ENCODE peak calls at places on chromosomes 13 and 19, in eight cellular contexts. C, G, H, Z, Q, O, M and P are unnamed samples.

GRCh38 chr19:5309438-5310204 is 31.0 kb downstream of the PTPRS start:
- DNase-seq in C (no peak), G (no peak), H (no peak), Z (no peak), Q (no peak), O (no peak), M (no peak), P (no peak)

GRCh38 chr19:6639439-6639838 is 30.5 kb downstream of the TNFSF14 start:
- DNase-seq in C (peak; percentile 8), G (no peak), H (no peak), Z (peak; percentile 78), Q (peak; percentile 47), O (no peak), M (no peak), P (no peak)

GRCh38 chr13:28753208-28753892 is 34.6 kb upstream of the SLC46A3 start:
- DNase-seq in C (peak; percentile 84), G (no peak), H (peak; percentile 96), Z (peak; percentile 93), Q (no peak), O (no peak), M (peak; percentile 61), P (no peak)

GRCh38 chr13:20399515-20399914 is 126.1 kb downstream of the CRYL1 start:
- DNase-seq in C (no peak), G (no peak), H (no peak), Z (no peak), Q (no peak), O (no peak), M (no peak), P (no peak)

GRCh38 chr19:4425531-4425930 is 23.1 kb downstream of the CHAF1A start:
- DNase-seq in C (no peak), G (no peak), H (peak; percentile 88), Z (no peak), Q (no peak), O (no peak), M (no peak), P (no peak)

GRCh38 chr19:5691205-5691929 is 1.3 kb downstream of the RPL36 start:
- DNase-seq in C (no peak), G (no peak), H (peak; percentile 55), Z (peak; percentile 63), Q (peak; percentile 78), O (no peak), M (peak; percentile 79), P (no peak)

GRCh38 chr13:25421602-25422001 is 49.8 kb downstream of the ATP8A2 start:
- DNase-seq in C (no peak), G (no peak), H (no peak), Z (no peak), Q (no peak), O (no peak), M (no peak), P (no peak)

GRCh38 chr19:10105241-10106099 is 692 bp upstream of the PPAN start:
- DNase-seq in C (no peak), G (peak; percentile 72), H (no peak), Z (no peak), Q (peak; percentile 88), O (peak; percentile 75), M (no peak), P (peak; percentile 78)

GRCh38 chr19:46604781-46605355 is 3.7 kb downstream of the CALM3 start:
- DNase-seq in C (no peak), G (no peak), H (no peak), Z (no peak), Q (no peak), O (no peak), M (no peak), P (no peak)

GRCh38 chr13:112454648-112455334 is 78.6 kb downstream of the SPACA7 start:
- DNase-seq in C (no peak), G (no peak), H (no peak), Z (no peak), Q (no peak), O (no peak), M (peak; percentile 32), P (no peak)

GRCh38 chr13:28449826-28450773 is 44.8 kb downstream of the FLT1 start:
- DNase-seq in C (no peak), G (no peak), H (peak; percentile 48), Z (peak; percentile 11), Q (no peak), O (no peak), M (no peak), P (peak; percentile 14)

GRCh38 chr13:21463424-21463823 is 4.3 kb upstream of the ZDHHC20 start:
- DNase-seq in C (no peak), G (no peak), H (no peak), Z (no peak), Q (no peak), O (no peak), M (no peak), P (no peak)

GRCh38 chr13:110643324-110643723 is 28.0 kb downstream of the NAXD start:
- DNase-seq in C (no peak), G (no peak), H (no peak), Z (no peak), Q (no peak), O (no peak), M (peak; percentile 45), P (no peak)

GRCh38 chr13:104318121-104318520 is 1251.9 kb upstream of the SLC10A2 start:
- DNase-seq in C (no peak), G (no peak), H (no peak), Z (peak; percentile 34), Q (no peak), O (no peak), M (no peak), P (no peak)

GRCh38 chr13:79988573-79988972 is 352.4 kb downstream of the SPRY2 start:
- DNase-seq in C (peak; percentile 9), G (no peak), H (peak; percentile 83), Z (no peak), Q (no peak), O (no peak), M (no peak), P (no peak)

GRCh38 chr13:26132756-26133155 is 80.9 kb upstream of the SHISA2 start:
- DNase-seq in C (no peak), G (no peak), H (peak; percentile 6), Z (peak; percentile 12), Q (no peak), O (no peak), M (no peak), P (no peak)

GRCh38 chr13:50596103-50596502 is 247.4 kb downstream of the DLEU7 start:
- DNase-seq in C (no peak), G (no peak), H (no peak), Z (no peak), Q (no peak), O (no peak), M (no peak), P (no peak)

GRCh38 chr13:46492946-46493345 is 60.0 kb upstream of the LRCH1 start:
- DNase-seq in C (peak; percentile 22), G (peak; percentile 44), H (peak; percentile 59), Z (peak; percentile 33), Q (no peak), O (no peak), M (no peak), P (peak; percentile 45)

GRCh38 chr19:2590630-2591399 is 111.7 kb downstream of the GNG7 start:
- DNase-seq in C (no peak), G (no peak), H (no peak), Z (no peak), Q (no peak), O (no peak), M (no peak), P (no peak)

GRCh38 chr19:17841810-17842662 is 5.7 kb downstream of the JAK3 start:
- DNase-seq in C (peak; percentile 79), G (peak; percentile 53), H (peak; percentile 60), Z (peak; percentile 55), Q (peak; percentile 93), O (peak; percentile 65), M (peak; percentile 87), P (peak; percentile 72)

GRCh38 chr13:94173312-94173854 is 306.1 kb downstream of the DCT start:
- DNase-seq in C (no peak), G (no peak), H (peak; percentile 73), Z (no peak), Q (no peak), O (no peak), M (no peak), P (no peak)

GRCh38 chr19:40550951-40551350 is 25.7 kb upstream of the SHKBP1 start:
- DNase-seq in C (no peak), G (no peak), H (no peak), Z (no peak), Q (no peak), O (no peak), M (no peak), P (no peak)

GRCh38 chr13:75544681-75545333 is 4.8 kb upstream of the UCHL3 start:
- DNase-seq in C (peak; percentile 84), G (no peak), H (peak; percentile 95), Z (no peak), Q (no peak), O (no peak), M (no peak), P (no peak)

GRCh38 chr19:14528419-14529253 is 758 bp upstream of the TECR start:
- DNase-seq in C (no peak), G (no peak), H (no peak), Z (no peak), Q (no peak), O (no peak), M (no peak), P (no peak)

GRCh38 chr19:4329858-4330257 is 8.8 kb downstream of the STAP2 start:
- DNase-seq in C (no peak), G (peak; percentile 5), H (no peak), Z (no peak), Q (no peak), O (no peak), M (no peak), P (no peak)